ENCODE peak calls at places on chromosomes 2 and 18, in four cellular contexts. C is CD8-positive, alpha-beta T cell; N is caudate nucleus; O is ACHN. D is an unnamed sample.

GRCh38 chr2:160493227-160494028 is at the start of gene RBMS1:
- DNase-seq in C (peak), N (no peak), O (peak), D (no peak)

GRCh38 chr2:102040229-102040628 is 48.5 kb downstream of the IL1R2 start:
- DNase-seq in C (no peak), N (no peak), O (no peak), D (no peak)

GRCh38 chr2:64945973-64946736 is 43.0 kb upstream of the SLC1A4 start:
- DNase-seq in C (peak), N (no peak), O (no peak), D (no peak)

GRCh38 chr18:71995895-71996443 is 548.2 kb downstream of the CBLN2 start:
- DNase-seq in C (no peak), N (no peak), O (peak), D (no peak)

GRCh38 chr18:62522178-62522509 is 681 bp upstream of the ZCCHC2 start:
- DNase-seq in C (no peak), N (no peak), O (peak), D (no peak)

GRCh38 chr2:168964251-168964807 is 63.2 kb downstream of the G6PC2 start:
- DNase-seq in C (no peak), N (no peak), O (no peak), D (no peak)

GRCh38 chr2:117968724-117969121 is 45.1 kb downstream of the CCDC93 start:
- DNase-seq in C (no peak), N (no peak), O (no peak), D (no peak)

GRCh38 chr2:240247241-240247867 is 106.9 kb upstream of the OTOS start:
- DNase-seq in C (no peak), N (no peak), O (no peak), D (no peak)

GRCh38 chr2:148534416-148535205 is 109.9 kb upstream of the EPC2 start:
- DNase-seq in C (no peak), N (no peak), O (no peak), D (peak)

GRCh38 chr18:48290162-48290926 is 118.8 kb downstream of the ZBTB7C start:
- DNase-seq in C (no peak), N (no peak), O (no peak), D (no peak)

GRCh38 chr2:171513719-171514160 is 8.5 kb upstream of the CYBRD1 start:
- DNase-seq in C (no peak), N (no peak), O (no peak), D (no peak)

GRCh38 chr18:76708036-76708726 is 114.2 kb upstream of the ZNF236 start:
- DNase-seq in C (no peak), N (no peak), O (no peak), D (no peak)

GRCh38 chr2:45797451-45798230 is 146.2 kb downstream of the PRKCE start:
- DNase-seq in C (no peak), N (no peak), O (no peak), D (no peak)

GRCh38 chr2:73249636-73250035 is 15.5 kb downstream of the CCT7 start:
- DNase-seq in C (no peak), N (no peak), O (no peak), D (no peak)

GRCh38 chr2:168767258-168767657 is 35.2 kb upstream of the NOSTRIN start:
- DNase-seq in C (no peak), N (no peak), O (no peak), D (no peak)

GRCh38 chr2:239326831-239327535 is 73.8 kb downstream of the HDAC4 start:
- DNase-seq in C (peak), N (no peak), O (peak), D (no peak)

GRCh38 chr2:4391013-4391412 is 687.6 kb downstream of the DCDC2C start:
- DNase-seq in C (no peak), N (no peak), O (no peak), D (no peak)

GRCh38 chr2:188292446-188293239 is 969 bp downstream of the GULP1 start:
- DNase-seq in C (no peak), N (peak), O (peak), D (peak)

GRCh38 chr2:188675391-188676011 is 298.7 kb upstream of the COL3A1 start:
- DNase-seq in C (no peak), N (no peak), O (peak), D (no peak)

GRCh38 chr2:98730053-98730850 is 680 bp downstream of the MGAT4A start:
- DNase-seq in C (peak), N (peak), O (no peak), D (peak)

GRCh38 chr2:10549196-10549595 is 101.1 kb upstream of the ODC1 start:
- DNase-seq in C (no peak), N (no peak), O (no peak), D (no peak)

GRCh38 chr2:202718614-202719013 is 83.8 kb downstream of the FAM117B start:
- DNase-seq in C (no peak), N (no peak), O (peak), D (no peak)

GRCh38 chr18:32769242-32770180 is 3.3 kb downstream of the KLHL14 start:
- DNase-seq in C (no peak), N (no peak), O (no peak), D (no peak)

GRCh38 chr2:84964406-84965191 is 6.4 kb upstream of the KCMF1 start:
- DNase-seq in C (no peak), N (no peak), O (no peak), D (no peak)

GRCh38 chr2:203858176-203858575 is 9.4 kb upstream of the CTLA4 start:
- DNase-seq in C (no peak), N (no peak), O (no peak), D (no peak)

GRCh38 chr2:147945660-147946059 is 74.9 kb downstream of the ORC4 start:
- DNase-seq in C (no peak), N (no peak), O (peak), D (no peak)

GRCh38 chr2:29611850-29612249 is 309.5 kb downstream of the ALK start:
- DNase-seq in C (no peak), N (no peak), O (no peak), D (no peak)

GRCh38 chr18:9861933-9862332 is 23.8 kb upstream of the TXNDC2 start:
- DNase-seq in C (no peak), N (no peak), O (no peak), D (no peak)

GRCh38 chr2:48249093-48249492 is 280.9 kb upstream of the STON1 start:
- DNase-seq in C (no peak), N (no peak), O (no peak), D (no peak)

GRCh38 chr2:46270384-46270783 is 26.8 kb upstream of the EPAS1 start:
- DNase-seq in C (no peak), N (no peak), O (no peak), D (no peak)